ENCODE peak calls at places on chromosomes 13 and 19, in five cellular contexts. U is stimulated activated CD4-positive, alpha-beta T cell treated with anti-CD3 and anti-CD28 coated beads, TNF-alpha, amount 100 ng/mL, for 1 hour; X is HT-29; C is OCI-M1; I is central memory CD4-positive, alpha-beta T cell. Z is an unnamed sample.

GRCh38 chr13:42574011-42574410 is at the start of gene TNFSF11:
- DNase-seq in X (no peak), C (no peak), I (no peak), U (no peak), Z (no peak)

GRCh38 chr19:11890634-11891033 is 3.1 kb downstream of the ZNF69 start:
- DNase-seq in U (no peak), I (no peak), X (no peak), C (no peak), Z (no peak)

GRCh38 chr19:55474269-55475265 is 1.9 kb upstream of the ZNF628 start:
- DNase-seq in U (no peak), I (no peak), C (no peak), X (peak; percentile 100), Z (no peak)

GRCh38 chr13:35630551-35631275 is 154.2 kb upstream of the MAB21L1 start:
- DNase-seq in X (peak; percentile 80), I (no peak), U (no peak), C (peak; percentile 81), Z (no peak)

GRCh38 chr13:106532111-106532929 is 3.1 kb downstream of the EFNB2 start:
- DNase-seq in I (no peak), U (no peak), X (peak; percentile 54), C (no peak), Z (no peak)

GRCh38 chr19:7729831-7730285 is 2.1 kb downstream of the CLEC4G start:
- DNase-seq in U (no peak), X (no peak), I (no peak), C (no peak), Z (no peak)

GRCh38 chr19:41804327-41804726 is 7.9 kb downstream of the CEACAM3 start:
- DNase-seq in C (no peak), U (no peak), X (no peak), I (no peak), Z (no peak)

GRCh38 chr19:2462635-2463421 is 6.1 kb upstream of the LMNB2 start:
- DNase-seq in I (no peak), X (peak; percentile 87), U (no peak), C (no peak), Z (no peak)

GRCh38 chr13:54356849-54357248 is 1328.2 kb downstream of the OLFM4 start:
- DNase-seq in I (no peak), U (no peak), X (no peak), C (no peak), Z (no peak)

GRCh38 chr19:41921280-41922219 is 6.7 kb downstream of the ERFL start:
- DNase-seq in X (no peak), I (no peak), U (no peak), C (no peak), Z (no peak)

GRCh38 chr13:23979361-23980159 is 82.3 kb upstream of the C1QTNF9B start:
- DNase-seq in C (peak; percentile 22), X (peak; percentile 46), I (peak; percentile 8), U (no peak), Z (no peak)

GRCh38 chr13:31835932-31836331 is 96.6 kb downstream of the RXFP2 start:
- DNase-seq in X (peak; percentile 29), C (no peak), U (no peak), I (no peak), Z (no peak)

GRCh38 chr19:4939466-4939865 is 29.4 kb upstream of the KDM4B start:
- DNase-seq in X (no peak), U (no peak), C (no peak), I (no peak), Z (no peak)

GRCh38 chr13:73073050-73073449 is 14.2 kb downstream of the KLF5 start:
- DNase-seq in X (peak; percentile 51), I (no peak), U (no peak), C (no peak), Z (no peak)

GRCh38 chr13:51136276-51136980 is 25.4 kb upstream of the C13orf42 start:
- DNase-seq in I (no peak), U (no peak), X (no peak), C (no peak), Z (no peak)

GRCh38 chr13:39767791-39768564 is 112.5 kb downstream of the COG6 start:
- DNase-seq in U (no peak), C (no peak), X (peak; percentile 55), I (no peak), Z (no peak)

GRCh38 chr13:113849981-113850721 is 13.7 kb downstream of the GAS6 start:
- DNase-seq in I (no peak), X (no peak), C (no peak), U (no peak), Z (no peak)

GRCh38 chr19:14533450-14533849 is 4.1 kb downstream of the TECR start:
- DNase-seq in C (no peak), U (no peak), X (no peak), I (no peak), Z (no peak)

GRCh38 chr13:49667773-49668172 is 23.5 kb downstream of the EBPL start:
- DNase-seq in C (no peak), X (no peak), U (no peak), I (no peak), Z (no peak)

GRCh38 chr19:51799998-51800848 is 5.3 kb downstream of the FPR3 start:
- DNase-seq in I (no peak), U (no peak), C (peak; percentile 99), X (no peak), Z (no peak)

GRCh38 chr19:17579523-17580244 is 24.2 kb downstream of the COLGALT1 start:
- DNase-seq in U (no peak), I (no peak), X (peak; percentile 59), C (peak; percentile 86), Z (peak; percentile 42)

GRCh38 chr19:42254083-42254849 is 662 bp downstream of the ERF start:
- DNase-seq in U (peak; percentile 57), C (peak; percentile 91), X (peak; percentile 85), I (peak; percentile 79), Z (peak; percentile 63)

GRCh38 chr13:42720116-42720857 is 61.1 kb upstream of the FAM216B start:
- DNase-seq in U (no peak), C (peak; percentile 93), X (peak; percentile 83), I (no peak), Z (no peak)

GRCh38 chr19:38455031-38455430 is 21.5 kb downstream of the RYR1 start:
- DNase-seq in C (peak; percentile 44), I (no peak), U (no peak), X (peak; percentile 46), Z (no peak)

GRCh38 chr19:51372649-51373504 is at the start of gene NKG7:
- DNase-seq in C (peak; percentile 74), I (peak; percentile 40), X (no peak), U (peak; percentile 31), Z (no peak)

GRCh38 chr13:42363941-42364612 is 92.1 kb downstream of the AKAP11 start:
- DNase-seq in X (peak; percentile 44), C (no peak), I (no peak), U (no peak), Z (no peak)

GRCh38 chr19:1068111-1069001 is 1.4 kb downstream of the ARHGAP45 start:
- DNase-seq in I (peak; percentile 61), X (no peak), U (peak; percentile 58), C (peak; percentile 10), Z (no peak)

GRCh38 chr13:53174550-53174949 is 145.9 kb downstream of the OLFM4 start:
- DNase-seq in I (no peak), X (no peak), C (no peak), U (no peak), Z (no peak)

GRCh38 chr19:35959040-35959967 is 23.1 kb downstream of the LRFN3 start:
- DNase-seq in C (no peak), I (peak; percentile 85), U (peak; percentile 77), X (no peak), Z (peak; percentile 40)

GRCh38 chr19:48210005-48210404 is 39.5 kb downstream of the ZSWIM9 start:
- DNase-seq in C (no peak), X (no peak), I (no peak), U (no peak), Z (no peak)

GRCh38 chr13:41565221-41565620 is 107.9 kb downstream of the RGCC start:
- DNase-seq in I (no peak), U (no peak), X (no peak), C (no peak), Z (no peak)

GRCh38 chr19:41930322-41930722 is 2.1 kb upstream of the ERFL start:
- DNase-seq in I (no peak), U (no peak), C (no peak), X (peak; percentile 19), Z (no peak)

GRCh38 chr13:46953331-46953730 is 56.5 kb upstream of the HTR2A start:
- DNase-seq in I (no peak), U (no peak), X (no peak), C (no peak), Z (no peak)

GRCh38 chr13:113903912-113904311 is 40.0 kb upstream of the GAS6 start:
- DNase-seq in I (no peak), X (no peak), U (no peak), C (no peak), Z (no peak)